ENCODE peak calls at places on chromosome 21, in seven cellular contexts. R is head of caudate nucleus; H is neural crest cell; C is endodermal cell; W is activated T-cell treated with anti-CD3 and anti-CD28 coated beads, Interleukin-2, amount 50 U/mL, for 72 hours; P is fibroblast of lung; M is WERI-Rb-1. F is an unnamed sample.

GRCh38 chr21:38699048-38699447 is 106.7 kb upstream of the ETS2 start:
- DNase-seq in R (no peak), H (no peak), C (peak), W (no peak), P (no peak), M (peak), F (no peak)

GRCh38 chr21:32359719-32360260 is 33.0 kb downstream of the URB1 start:
- DNase-seq in R (peak), H (no peak), C (no peak), W (no peak), P (no peak), M (peak), F (peak)

GRCh38 chr21:32426066-32426465 is 13.6 kb downstream of the EVA1C start:
- DNase-seq in R (no peak), H (no peak), C (no peak), W (no peak), P (no peak), M (no peak), F (no peak)

GRCh38 chr21:34726627-34727337 is 58.0 kb downstream of the CLIC6 start:
- DNase-seq in R (no peak), H (no peak), C (no peak), W (no peak), P (peak), M (no peak), F (no peak)

GRCh38 chr21:18228060-18228739 is 16.4 kb upstream of the CHODL start:
- DNase-seq in R (no peak), H (no peak), C (no peak), W (no peak), P (no peak), M (no peak), F (no peak)

GRCh38 chr21:31117046-31117916 is 79.0 kb upstream of the KRTAP19-8 start:
- DNase-seq in R (no peak), H (no peak), C (peak), W (peak), P (peak), M (no peak), F (peak)

GRCh38 chr21:38910390-38911008 is 104.8 kb downstream of the ETS2 start:
- DNase-seq in R (peak), H (no peak), C (no peak), W (peak), P (no peak), M (no peak), F (peak)

GRCh38 chr21:45253180-45253579 is 34.5 kb downstream of the POFUT2 start:
- DNase-seq in R (no peak), H (no peak), C (peak), W (no peak), P (peak), M (no peak), F (no peak)

GRCh38 chr21:46189213-46189958 is 5.1 kb upstream of the SPATC1L start:
- DNase-seq in R (peak), H (no peak), C (peak), W (no peak), P (peak), M (peak), F (no peak)

GRCh38 chr21:36504067-36505058 is 24.4 kb upstream of the CLDN14 start:
- DNase-seq in R (peak), H (peak), C (no peak), W (peak), P (peak), M (peak), F (peak)

GRCh38 chr21:29549614-29550013 is 250.9 kb downstream of the BACH1 start:
- DNase-seq in R (no peak), H (no peak), C (no peak), W (no peak), P (no peak), M (no peak), F (no peak)

GRCh38 chr21:39611547-39612190 is 1.1 kb upstream of the B3GALT5 start:
- DNase-seq in R (peak), H (no peak), C (peak), W (no peak), P (peak), M (no peak), F (no peak)

GRCh38 chr21:32135401-32136363 is 143.2 kb downstream of the MIS18A start:
- DNase-seq in R (no peak), H (no peak), C (peak), W (no peak), P (peak), M (no peak), F (no peak)

GRCh38 chr21:38241029-38241740 is 15.6 kb upstream of the KCNJ15 start:
- DNase-seq in R (no peak), H (no peak), C (no peak), W (no peak), P (peak), M (no peak), F (no peak)

GRCh38 chr21:42093991-42094417 is 22.9 kb downstream of the UMODL1 start:
- DNase-seq in R (peak), H (no peak), C (no peak), W (no peak), P (peak), M (no peak), F (no peak)